ENCODE peak calls at places on chromosomes 6 and 20, in ten cellular contexts. M is mesothelial cell of epicardium; R is fibroblast of lung; V is ovary; H is GM12865; X is heart left ventricle; U is Peyer's patch; W is GM13976; Q is CD8-positive, alpha-beta T cell; P is bronchial epithelial cell. D is an unnamed sample.

GRCh38 chr6:26122402-26122792 is 35.2 kb downstream of the HFE start:
- DNase-seq in U (no peak), Q (no peak), H (peak), M (no peak), V (peak), R (peak), P (no peak), X (no peak), W (no peak), D (no peak)

GRCh38 chr6:21144928-21145327 is 448.6 kb upstream of the SOX4 start:
- DNase-seq in P (no peak), X (no peak), H (no peak), Q (no peak), U (no peak), R (no peak), M (no peak), W (no peak), V (no peak), D (no peak)

GRCh38 chr20:37314099-37314498 is 24.6 kb downstream of the MANBAL start:
- DNase-seq in R (no peak), H (no peak), M (no peak), X (no peak), U (no peak), P (no peak), V (no peak), W (no peak), Q (no peak), D (no peak)

GRCh38 chr6:16711551-16712249 is 49.6 kb downstream of the ATXN1 start:
- DNase-seq in W (no peak), M (no peak), R (no peak), U (no peak), V (no peak), Q (peak), P (peak), H (peak), X (no peak), D (no peak)

GRCh38 chr20:17735206-17735804 is 35.5 kb downstream of the BANF2 start:
- DNase-seq in X (no peak), R (peak), Q (no peak), V (no peak), P (peak), W (no peak), H (no peak), M (no peak), U (no peak), D (no peak)

GRCh38 chr20:56949318-56949717 is 317.1 kb downstream of the BMP7 start:
- DNase-seq in X (no peak), P (no peak), W (no peak), V (no peak), R (no peak), M (no peak), H (peak), Q (no peak), U (no peak), D (peak)

GRCh38 chr20:58708246-58708931 is 15.8 kb downstream of the NPEPL1 start:
- DNase-seq in H (no peak), W (no peak), V (no peak), P (no peak), M (peak), U (peak), X (peak), R (no peak), Q (no peak), D (no peak)

GRCh38 chr6:8973395-8973794 is 538.0 kb upstream of the SLC35B3 start:
- DNase-seq in R (no peak), H (no peak), M (no peak), W (no peak), X (no peak), V (no peak), U (no peak), P (no peak), Q (no peak), D (no peak)

GRCh38 chr6:161493731-161494130 is 219.9 kb upstream of the AGPAT4 start:
- DNase-seq in M (no peak), R (no peak), X (no peak), W (no peak), Q (no peak), H (no peak), V (no peak), U (no peak), P (no peak), D (no peak)

GRCh38 chr6:15464211-15464725 is 198.6 kb downstream of the DTNBP1 start:
- DNase-seq in R (no peak), W (peak), H (peak), M (no peak), P (no peak), X (no peak), V (no peak), Q (peak), U (peak), D (peak)

GRCh38 chr6:79463721-79464120 is 73.5 kb downstream of the LCA5 start:
- DNase-seq in U (no peak), R (peak), Q (no peak), P (peak), W (no peak), M (no peak), X (no peak), V (no peak), H (no peak), D (no peak)

GRCh38 chr6:30147096-30147495 is 11.2 kb downstream of the TRIM40 start:
- DNase-seq in M (no peak), W (no peak), P (no peak), X (no peak), R (no peak), V (no peak), U (no peak), Q (no peak), H (peak), D (no peak)

GRCh38 chr6:30150151-30150550 is 10.9 kb downstream of the TRIM10 start:
- DNase-seq in Q (no peak), P (no peak), X (no peak), W (no peak), V (no peak), U (no peak), R (no peak), M (no peak), H (no peak), D (no peak)

GRCh38 chr6:30151580-30151979 is 9.4 kb downstream of the TRIM10 start:
- DNase-seq in Q (no peak), U (no peak), W (no peak), M (no peak), R (no peak), X (no peak), P (no peak), V (no peak), H (no peak), D (no peak)

GRCh38 chr6:30150671-30151395 is 10.2 kb downstream of the TRIM10 start:
- DNase-seq in H (no peak), W (no peak), X (no peak), Q (no peak), U (no peak), P (no peak), V (no peak), R (peak), M (no peak), D (no peak)

DNA sequence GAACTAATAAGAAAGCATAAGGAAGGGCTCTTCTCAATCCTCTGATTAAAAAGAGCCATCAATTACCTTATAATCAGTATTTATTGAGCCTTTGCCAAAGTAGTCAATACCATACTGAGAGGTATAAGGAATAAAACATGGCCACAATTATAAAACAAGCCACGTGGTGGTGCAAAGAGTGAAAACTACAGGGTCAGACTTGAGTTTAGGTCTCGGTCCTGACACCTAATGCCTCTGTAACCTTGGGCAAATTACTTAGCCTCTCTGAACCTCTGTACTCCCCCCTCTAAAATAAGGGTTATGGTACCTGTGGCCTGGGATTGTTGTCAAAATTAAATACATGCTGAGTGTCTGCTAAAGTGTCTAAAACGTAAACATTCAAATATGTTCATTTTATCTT is 11.8 kb downstream of the TRIM10 start:
- DNase-seq in R (no peak), U (no peak), Q (no peak), H (no peak), V (no peak), W (no peak), M (no peak), P (no peak), X (no peak), D (peak)
- TF ChIP-seq CTCF in R (no peak), U (no peak), Q (no peak), H (no peak), V (no peak), W (no peak), M (no peak), P (no peak), X (no peak), D (peak)

GRCh38 chr6:69705954-69706353 is 90.9 kb downstream of the LMBRD1 start:
- DNase-seq in P (no peak), M (no peak), W (no peak), Q (no peak), U (no peak), X (no peak), V (no peak), R (no peak), H (no peak), D (no peak)
- TF ChIP-seq CTCF in P (no peak), M (no peak), W (no peak), Q (no peak), U (no peak), X (no peak), V (no peak), R (no peak), H (no peak), D (peak)

DNA sequence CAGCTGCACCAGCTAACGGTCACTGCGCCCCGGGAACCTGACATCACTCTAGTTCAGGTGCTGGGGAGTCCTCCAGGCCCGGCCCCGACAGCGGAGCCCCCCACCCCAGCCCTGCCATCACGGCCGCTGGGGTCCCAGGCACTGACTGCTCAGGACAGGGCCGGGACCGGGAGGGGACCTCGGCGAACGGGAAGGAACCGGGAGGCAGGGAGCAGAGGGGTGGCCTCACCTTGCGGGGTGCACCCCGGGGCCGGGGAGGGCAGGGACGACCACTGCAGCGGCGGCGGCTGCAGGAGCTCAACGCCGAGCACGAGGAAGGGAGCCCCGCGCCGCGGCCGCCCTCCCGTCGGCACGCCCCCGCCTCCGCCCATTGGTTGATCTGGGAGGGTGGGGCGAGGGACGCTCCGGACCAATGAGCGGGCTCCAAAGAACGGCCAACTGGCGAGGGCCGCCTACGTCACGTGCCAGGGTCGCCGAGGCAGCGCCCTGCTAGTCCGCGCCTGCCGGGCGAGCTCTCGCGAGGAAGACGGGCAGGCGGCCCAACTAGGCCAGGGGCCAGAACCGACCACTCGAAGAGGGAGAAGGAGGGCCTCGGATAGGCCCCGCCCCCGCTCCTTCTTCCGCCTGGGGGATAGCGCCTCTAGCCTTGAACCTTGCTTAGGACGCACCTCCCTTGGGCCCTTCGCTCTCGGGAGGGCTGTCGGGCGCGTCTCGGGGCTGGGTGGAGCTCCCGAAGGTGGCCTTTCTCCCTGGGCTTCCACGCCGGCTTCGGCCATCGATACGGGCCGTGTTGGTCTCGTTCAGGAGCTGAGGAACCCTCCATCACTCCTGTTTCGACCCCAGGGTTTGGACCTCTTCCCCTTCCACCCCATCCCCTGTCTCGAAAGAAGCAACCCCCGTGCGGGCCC is at the start of gene ADISSP:
- DNase-seq in X (peak), Q (peak), W (peak), P (peak), M (peak), V (peak), R (peak), H (peak), U (peak), D (peak)
- TF ChIP-seq CTCF in X (peak), Q (no peak), W (no peak), P (no peak), M (no peak), V (no peak), R (no peak), H (peak), U (no peak), D (no peak)

GRCh38 chr6:77462359-77463307 is 658 bp downstream of the HTR1B start:
- DNase-seq in P (no peak), M (no peak), H (peak), R (peak), X (no peak), W (no peak), V (no peak), U (no peak), Q (no peak), D (no peak)
- TF ChIP-seq CTCF in P (peak), M (no peak), H (no peak), R (peak), X (no peak), W (no peak), V (no peak), U (no peak), Q (no peak), D (no peak)

GRCh38 chr20:1853472-1853871 is 41.7 kb upstream of the SIRPA start:
- DNase-seq in P (no peak), W (no peak), U (no peak), R (no peak), Q (no peak), X (no peak), H (no peak), M (no peak), V (no peak), D (no peak)
- TF ChIP-seq CTCF in P (no peak), W (no peak), U (no peak), R (no peak), Q (no peak), X (no peak), H (no peak), M (no peak), V (no peak), D (no peak)

D was measured in OCI-LY7.